ENCODE peak calls at places on chromosomes 13 and 19, in nine cellular contexts. C is mammary epithelial cell, O is WERI-Rb-1, K is endothelial cell, Q is GM12878, S is nephron progenitor cell, M is heart right ventricle, D is HepG2, J is Peyer's patch. Y is an unnamed sample.

GRCh38 chr19:55261671-55262126 is 2.9 kb upstream of the PPP6R1 start:
- DNase-seq in C (no peak), O (no peak), K (no peak), Q (no peak), S (no peak), M (no peak), D (no peak), J (no peak), Y (no peak)

GRCh38 chr13:113049521-113049941 is 56.1 kb upstream of the F7 start:
- DNase-seq in C (no peak), O (no peak), K (no peak), Q (no peak), S (no peak), M (no peak), D (no peak), J (no peak), Y (no peak)

GRCh38 chr13:87129602-87130300 is 541.4 kb upstream of the SLITRK5 start:
- DNase-seq in C (peak), O (no peak), K (no peak), Q (no peak), S (no peak), M (no peak), D (no peak), J (no peak), Y (peak)

GRCh38 chr13:98576963-98577822 is at the start of gene STK24:
- DNase-seq in C (peak), O (peak), K (peak), Q (no peak), S (peak), M (peak), D (peak), J (peak), Y (peak)

GRCh38 chr13:114157869-114158495 is 21.1 kb upstream of the CFAP97D2 start:
- DNase-seq in C (no peak), O (no peak), K (no peak), Q (no peak), S (no peak), M (no peak), D (no peak), J (no peak), Y (no peak)

GRCh38 chr19:8208119-8208709 is 956 bp upstream of the CERS4 start:
- DNase-seq in C (no peak), O (no peak), K (no peak), Q (no peak), S (peak), M (no peak), D (no peak), J (no peak), Y (no peak)

GRCh38 chr13:72290962-72291681 is 424.1 kb upstream of the DACH1 start:
- DNase-seq in C (peak), O (no peak), K (no peak), Q (no peak), S (no peak), M (no peak), D (no peak), J (no peak), Y (peak)

GRCh38 chr19:6765738-6766356 is 1.4 kb downstream of the SH2D3A start:
- DNase-seq in C (peak), O (no peak), K (no peak), Q (no peak), S (no peak), M (no peak), D (peak), J (peak), Y (no peak)

GRCh38 chr19:39819786-39820185 is 14.2 kb downstream of the DYRK1B start:
- DNase-seq in C (no peak), O (no peak), K (no peak), Q (no peak), S (no peak), M (no peak), D (no peak), J (no peak), Y (no peak)

GRCh38 chr19:10294368-10294697 is 4.6 kb downstream of the ICAM5 start:
- DNase-seq in C (no peak), O (no peak), K (peak), Q (no peak), S (peak), M (no peak), D (no peak), J (peak), Y (no peak)

GRCh38 chr13:21324793-21325192 is 134.3 kb downstream of the ZDHHC20 start:
- DNase-seq in C (no peak), O (no peak), K (no peak), Q (no peak), S (no peak), M (no peak), D (no peak), J (no peak), Y (no peak)

GRCh38 chr19:17327654-17328516 is 6.8 kb downstream of the ANO8 start:
- DNase-seq in C (peak), O (no peak), K (peak), Q (no peak), S (peak), M (no peak), D (peak), J (peak), Y (no peak)

GRCh38 chr19:35608250-35608649 is 4.3 kb upstream of the HAUS5 start:
- DNase-seq in C (no peak), O (no peak), K (no peak), Q (no peak), S (no peak), M (no peak), D (no peak), J (no peak), Y (no peak)

GRCh38 chr19:48445256-48445605 is 552 bp upstream of the GRWD1 start:
- DNase-seq in C (peak), O (peak), K (peak), Q (no peak), S (no peak), M (peak), D (peak), J (no peak), Y (peak)
- TF ChIP-seq CTCF in C (peak), O (peak), K (no peak), Q (peak), S (peak), M (peak), D (peak), J (peak), Y (peak)

GRCh38 chr13:99828114-99828513 is 143.5 kb downstream of the ZIC5 start:
- DNase-seq in C (no peak), O (no peak), K (no peak), Q (peak), S (no peak), M (no peak), D (no peak), J (no peak), Y (no peak)

GRCh38 chr13:99829593-99830239 is 141.9 kb downstream of the ZIC5 start:
- DNase-seq in C (no peak), O (no peak), K (no peak), Q (no peak), S (no peak), M (no peak), D (peak), J (no peak), Y (no peak)

GRCh38 chr13:99829156-99829555 is 142.4 kb downstream of the ZIC5 start:
- DNase-seq in C (no peak), O (no peak), K (no peak), Q (no peak), S (no peak), M (no peak), D (no peak), J (no peak), Y (no peak)

GRCh38 chr13:99834246-99834645 is 137.3 kb downstream of the ZIC5 start:
- DNase-seq in C (no peak), O (no peak), K (no peak), Q (no peak), S (no peak), M (no peak), D (no peak), J (no peak), Y (no peak)

GRCh38 chr13:99830931-99831330 is 140.6 kb downstream of the ZIC5 start:
- DNase-seq in C (no peak), O (no peak), K (no peak), Q (no peak), S (no peak), M (no peak), D (no peak), J (no peak), Y (no peak)
- TF ChIP-seq CTCF in C (no peak), O (peak), K (no peak), Q (no peak), S (no peak), M (no peak), D (no peak), J (no peak), Y (no peak)

DNA sequence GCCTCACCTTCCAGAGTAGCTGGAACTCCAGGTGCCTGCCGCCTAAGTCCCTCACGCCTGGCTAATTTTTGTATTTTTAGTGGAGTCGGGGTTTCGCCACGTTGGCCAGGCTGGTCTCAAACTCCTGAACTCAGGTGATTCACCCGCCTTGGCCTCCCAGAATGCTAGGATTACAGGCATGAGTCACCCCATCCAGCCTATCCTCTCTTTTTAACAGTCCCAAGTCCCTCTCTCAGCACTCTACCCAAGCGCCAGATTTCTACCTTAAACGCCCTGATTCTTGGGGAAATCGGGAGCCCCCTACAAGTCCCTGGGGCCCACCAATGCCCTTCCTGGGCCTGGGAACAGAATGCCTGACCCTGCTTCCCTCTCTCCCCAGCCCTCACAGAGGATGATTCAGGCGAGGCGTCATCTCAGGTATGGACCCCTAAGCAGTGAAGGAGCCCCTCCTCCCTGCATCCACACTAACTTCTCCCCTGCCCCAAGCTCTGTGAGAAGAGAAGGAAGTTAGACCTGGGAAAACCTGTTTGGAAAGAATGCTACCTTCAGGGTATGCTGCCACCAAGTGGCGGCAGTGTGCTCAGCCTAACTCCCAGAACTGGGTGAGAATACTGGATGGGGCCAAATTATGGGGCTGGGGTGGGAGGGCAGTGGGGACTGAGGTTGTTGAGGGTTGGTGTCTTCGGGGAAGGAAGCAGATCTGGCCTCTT is 20.8 kb upstream of the EBI3 start:
- DNase-seq in C (peak), O (peak), K (no peak), Q (no peak), S (no peak), M (no peak), D (peak), J (peak), Y (peak)
- TF ChIP-seq CTCF in C (peak), O (peak), K (no peak), Q (peak), S (no peak), M (no peak), D (peak), J (no peak), Y (peak)

DNA sequence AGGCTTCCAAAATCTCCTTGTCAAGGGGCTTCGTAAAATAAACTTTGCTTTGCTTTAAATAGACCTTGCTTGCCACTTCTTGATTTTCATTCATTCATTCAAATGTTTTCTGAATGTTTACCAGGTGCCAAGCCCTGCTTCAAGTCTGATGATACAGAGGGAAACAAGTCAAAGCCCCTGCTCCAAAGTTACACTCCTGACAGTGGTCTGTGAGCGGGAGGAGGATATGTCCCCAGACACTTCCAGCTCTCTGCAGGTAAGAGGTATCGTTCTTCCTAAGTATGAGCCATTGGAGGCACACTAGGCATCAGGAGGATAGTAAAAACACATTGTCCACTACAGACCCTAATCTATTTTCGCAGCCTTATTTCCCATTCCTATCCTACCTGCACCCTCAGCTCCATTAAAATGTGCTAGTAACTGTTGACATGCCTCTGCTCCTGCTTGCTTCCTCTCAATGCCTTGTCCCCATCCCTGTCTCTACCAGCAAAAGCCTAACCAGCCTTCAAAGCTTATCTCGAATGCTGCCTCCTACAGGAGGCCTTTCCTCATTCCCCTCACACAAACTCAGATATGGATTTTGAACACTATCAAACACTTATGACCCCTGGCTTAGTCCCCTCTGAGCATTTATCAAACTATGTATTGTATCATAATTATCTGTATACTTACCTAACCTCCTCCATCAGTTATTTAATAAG is 6.2 kb upstream of the WBP4 start:
- DNase-seq in C (no peak), O (no peak), K (no peak), Q (no peak), S (no peak), M (no peak), D (peak), J (no peak), Y (no peak)
- TF ChIP-seq CTCF in C (peak), O (peak), K (no peak), Q (peak), S (no peak), M (no peak), D (peak), J (no peak), Y (peak)

DNA sequence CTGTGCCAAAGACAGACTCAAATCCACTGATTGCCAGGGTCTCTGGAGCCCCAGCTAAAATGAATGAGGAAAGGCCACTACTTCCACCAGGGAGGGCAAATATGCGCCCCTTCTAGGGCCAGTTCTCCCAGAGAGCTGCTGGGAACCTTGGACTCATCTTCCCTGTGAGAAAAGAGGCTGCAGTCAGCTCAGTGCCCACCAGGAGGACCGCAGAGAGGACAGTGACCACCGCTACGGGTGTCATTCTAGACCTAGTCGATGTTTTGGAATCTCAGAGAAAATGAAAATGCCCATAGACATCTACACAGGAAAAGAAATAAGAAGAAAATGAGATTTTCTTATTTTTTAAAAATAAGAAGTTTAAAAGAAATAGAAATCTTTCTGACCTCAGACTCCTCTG is 235.1 kb downstream of the UQCRFS1 start:
- DNase-seq in C (no peak), O (no peak), K (peak), Q (no peak), S (peak), M (no peak), D (no peak), J (no peak), Y (no peak)
- TF ChIP-seq CTCF in C (no peak), O (no peak), K (peak), Q (no peak), S (peak), M (no peak), D (no peak), J (no peak), Y (peak)

GRCh38 chr19:15463865-15464371 is 426 bp downstream of the RASAL3 start:
- DNase-seq in C (no peak), O (no peak), K (no peak), Q (no peak), S (no peak), M (no peak), D (no peak), J (no peak), Y (no peak)
- TF ChIP-seq CTCF in C (no peak), O (no peak), K (no peak), Q (no peak), S (no peak), M (no peak), D (no peak), J (no peak), Y (no peak)

GRCh38 chr19:13579388-13580060 is 73.2 kb upstream of the CACNA1A start:
- DNase-seq in C (no peak), O (no peak), K (no peak), Q (no peak), S (no peak), M (no peak), D (no peak), J (no peak), Y (peak)

GRCh38 chr19:13573268-13573667 is 67.0 kb upstream of the CACNA1A start:
- DNase-seq in C (no peak), O (no peak), K (no peak), Q (no peak), S (no peak), M (no peak), D (no peak), J (no peak), Y (no peak)

GRCh38 chr19:13576726-13577125 is 70.4 kb upstream of the CACNA1A start:
- DNase-seq in C (no peak), O (no peak), K (no peak), Q (no peak), S (no peak), M (no peak), D (no peak), J (no peak), Y (no peak)

DNA sequence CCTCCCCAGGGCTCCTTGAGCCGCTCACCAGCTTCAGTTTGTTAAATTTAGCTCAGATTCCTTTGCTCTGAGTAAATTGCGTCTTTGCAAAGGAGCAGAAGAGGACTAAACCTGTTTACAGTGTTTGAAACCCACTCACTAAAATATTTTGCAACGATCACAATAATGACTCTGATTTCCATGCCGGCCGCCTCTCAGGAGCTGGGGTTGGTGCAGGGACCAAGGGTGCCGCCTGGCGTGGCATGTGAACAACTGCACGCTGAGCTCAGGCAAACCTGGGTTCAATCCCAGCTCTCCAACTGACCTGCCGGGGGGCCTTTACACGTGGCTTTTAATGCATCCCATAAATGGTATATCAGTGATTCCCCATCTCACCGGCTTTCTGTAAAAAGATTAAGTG is 68.7 kb upstream of the CACNA1A start:
- DNase-seq in C (no peak), O (peak), K (no peak), Q (no peak), S (peak), M (no peak), D (peak), J (no peak), Y (peak)
- TF ChIP-seq CTCF in C (no peak), O (peak), K (no peak), Q (no peak), S (peak), M (no peak), D (peak), J (no peak), Y (peak)

GRCh38 chr19:19115954-19116353 is 22.3 kb downstream of the TMEM161A start:
- DNase-seq in C (no peak), O (peak), K (peak), Q (no peak), S (peak), M (no peak), D (peak), J (peak), Y (peak)
- TF ChIP-seq CTCF in C (peak), O (peak), K (peak), Q (peak), S (peak), M (no peak), D (peak), J (no peak), Y (peak)

DNA sequence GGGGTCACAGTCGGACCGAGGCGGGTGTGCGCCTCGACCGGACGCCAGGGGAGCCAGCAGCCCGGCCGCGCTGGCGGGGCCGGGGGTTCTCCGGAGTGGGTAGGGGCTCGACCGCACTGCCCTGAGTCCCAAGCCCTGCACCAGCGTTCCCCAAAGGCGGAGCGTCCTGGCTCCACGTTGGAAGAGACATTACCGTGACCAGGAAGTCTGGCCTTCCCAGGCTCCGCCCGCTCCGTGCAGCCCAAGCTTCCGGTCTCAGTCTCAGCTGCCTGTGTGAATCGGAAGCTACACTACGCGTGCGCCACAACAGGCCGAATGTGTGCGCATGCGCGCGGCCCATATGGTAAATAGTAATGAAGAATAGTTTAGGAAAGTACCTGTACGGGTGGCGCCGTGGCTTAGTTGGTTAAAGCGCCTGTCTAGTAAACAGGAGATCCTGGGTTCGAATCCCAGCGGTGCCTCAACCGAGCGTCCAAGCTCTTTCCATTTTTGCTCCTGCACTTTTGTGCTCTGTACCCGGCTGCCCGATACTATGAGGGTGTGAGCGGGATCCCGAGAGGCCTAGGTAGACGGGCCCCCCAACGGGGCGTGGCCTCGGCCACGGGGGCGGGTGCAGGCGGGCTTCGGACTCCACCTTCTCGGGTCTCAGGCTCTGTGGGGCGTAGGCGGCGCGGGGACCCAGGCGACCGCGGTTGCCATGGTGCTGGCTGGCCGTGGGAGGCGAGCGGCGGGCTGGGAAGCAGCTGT is 17.3 kb upstream of the LRP3 start:
- DNase-seq in C (peak), O (peak), K (peak), Q (peak), S (peak), M (peak), D (peak), J (peak), Y (peak)
- TF ChIP-seq CTCF in C (no peak), O (no peak), K (no peak), Q (no peak), S (no peak), M (no peak), D (no peak), J (no peak), Y (no peak)